ENCODE peak calls at places on chromosomes 7 and 10, in nine cellular contexts. I is T-helper 17 cell; M is activated T-cell treated with anti-CD3 and anti-CD28 coated beads, Interleukin-2, amount 50 U/mL, for 24 hours; A is NCI-H510A treated with DMSO at 0.1 percent for 48 hours; V is hypothalamus; Q is AG08395; F is stimulated activated CD8-positive, alpha-beta memory T cell treated with anti-CD3 and anti-CD28 coated beads, Interleukin-4, amount 100 ng/mL, for 24 hours; D is SJSA1; C is GM20000. R is an unnamed sample.
A peak's percentile ranks its signal among the peaks of the same experiment; 100 is the strongest.

GRCh38 chr10:59708816-59709471 is 706 bp downstream of the SLC16A9 start:
- DNase-seq in I (no peak), M (peak; percentile 38), A (no peak), V (peak; percentile 7), Q (no peak), F (no peak), D (no peak), C (peak; percentile 62), R (no peak)

GRCh38 chr7:32500922-32501341 is 5.6 kb downstream of the AVL9 start:
- DNase-seq in I (no peak), M (no peak), A (no peak), V (no peak), Q (peak; percentile 53), F (no peak), D (no peak), C (no peak), R (no peak)

GRCh38 chr10:79322616-79323566 is 24.4 kb upstream of the PPIF start:
- DNase-seq in I (peak; percentile 33), M (peak; percentile 82), A (no peak), V (peak; percentile 37), Q (peak; percentile 92), F (peak; percentile 65), D (peak; percentile 88), C (no peak), R (no peak)

GRCh38 chr10:116756277-116756676 is 13.9 kb upstream of the HSPA12A start:
- DNase-seq in I (no peak), M (no peak), A (no peak), V (peak; percentile 76), Q (peak; percentile 52), F (no peak), D (no peak), C (no peak), R (peak; percentile 86)

GRCh38 chr10:107553470-107553869 is 389.0 kb upstream of the SORCS1 start:
- DNase-seq in I (no peak), M (no peak), A (no peak), V (no peak), Q (peak; percentile 32), F (no peak), D (no peak), C (no peak), R (no peak)

GRCh38 chr7:139505563-139505962 is 17.9 kb upstream of the CLEC2L start:
- DNase-seq in I (no peak), M (no peak), A (no peak), V (no peak), Q (no peak), F (no peak), D (no peak), C (no peak), R (no peak)

GRCh38 chr10:69389827-69390490 is 26.8 kb downstream of the TACR2 start:
- DNase-seq in I (no peak), M (no peak), A (peak; percentile 69), V (no peak), Q (peak; percentile 46), F (no peak), D (peak; percentile 85), C (no peak), R (no peak)

GRCh38 chr7:131042269-131043160 is 285.2 kb upstream of the MKLN1 start:
- DNase-seq in I (no peak), M (no peak), A (no peak), V (no peak), Q (no peak), F (no peak), D (no peak), C (no peak), R (no peak)

GRCh38 chr7:155360495-155361362 is 63.1 kb downstream of the INSIG1 start:
- DNase-seq in I (no peak), M (no peak), A (no peak), V (no peak), Q (no peak), F (no peak), D (no peak), C (no peak), R (no peak)

GRCh38 chr10:79985481-79986072 is 36.7 kb upstream of the SFTPD start:
- DNase-seq in I (no peak), M (no peak), A (no peak), V (no peak), Q (no peak), F (no peak), D (no peak), C (no peak), R (no peak)

GRCh38 chr7:20075992-20076813 is 141.0 kb downstream of the MACC1 start:
- DNase-seq in I (no peak), M (no peak), A (no peak), V (no peak), Q (no peak), F (no peak), D (no peak), C (no peak), R (no peak)

GRCh38 chr10:5563991-5564536 is 39.3 kb downstream of the CALML3 start:
- DNase-seq in I (no peak), M (peak; percentile 66), A (no peak), V (no peak), Q (peak; percentile 82), F (no peak), D (peak; percentile 68), C (no peak), R (no peak)

GRCh38 chr10:77791506-77791905 is 135.0 kb downstream of the DLG5 start:
- DNase-seq in I (no peak), M (no peak), A (no peak), V (no peak), Q (no peak), F (no peak), D (no peak), C (no peak), R (no peak)

GRCh38 chr7:84913731-84914130 is 273.1 kb downstream of the SEMA3D start:
- DNase-seq in I (no peak), M (no peak), A (no peak), V (no peak), Q (peak; percentile 57), F (no peak), D (no peak), C (no peak), R (no peak)

GRCh38 chr7:102431617-102432298 is 1.6 kb upstream of the ORAI2 start:
- DNase-seq in I (peak; percentile 53), M (peak; percentile 70), A (peak; percentile 41), V (no peak), Q (no peak), F (peak; percentile 15), D (no peak), C (peak; percentile 69), R (no peak)

GRCh38 chr7:55212176-55212575 is 153.0 kb upstream of the LANCL2 start:
- DNase-seq in I (no peak), M (no peak), A (no peak), V (no peak), Q (no peak), F (no peak), D (no peak), C (no peak), R (no peak)

GRCh38 chr7:144391823-144392255 is 11.7 kb downstream of the NOBOX start:
- DNase-seq in I (no peak), M (no peak), A (peak; percentile 26), V (no peak), Q (peak; percentile 77), F (no peak), D (no peak), C (peak; percentile 72), R (no peak)